ENCODE peak calls at places on chromosomes 16 and 17, in eight cellular contexts. X is heart right ventricle, F is uterus, G is thoracic aorta, D is heart left ventricle, E is pancreas, C is A549, P is Caco-2. B is an unnamed sample.
A peak's percentile ranks its signal among the peaks of the same experiment; 100 is the strongest.

GRCh38 chr16:86946981-86947380 is 368.6 kb downstream of the FOXL1 start:
- DNase-seq in P (no peak), F (no peak), C (no peak), G (no peak), X (no peak), E (no peak), D (no peak), B (no peak)

GRCh38 chr17:29089601-29090044 is 46.7 kb downstream of the PIPOX start:
- DNase-seq in G (no peak), D (no peak), F (no peak), X (no peak), C (no peak), E (peak; percentile 65), P (no peak), B (no peak)

GRCh38 chr16:10280262-10281170 is 98.3 kb upstream of the GRIN2A start:
- DNase-seq in X (no peak), F (no peak), P (no peak), G (no peak), E (no peak), C (no peak), D (no peak), B (no peak)

GRCh38 chr17:81057079-81057730 is 22.3 kb downstream of the BAIAP2 start:
- DNase-seq in D (no peak), G (no peak), X (peak; percentile 48), F (peak; percentile 75), E (no peak), C (peak; percentile 31), P (peak; percentile 81), B (peak; percentile 87)

GRCh38 chr17:2755941-2756724 is 6.7 kb upstream of the CCDC92B start:
- DNase-seq in X (no peak), E (peak; percentile 70), C (no peak), D (peak; percentile 55), G (no peak), P (peak; percentile 55), F (no peak), B (no peak)

GRCh38 chr16:31479752-31480151 is 3.2 kb upstream of the SLC5A2 start:
- DNase-seq in D (no peak), C (no peak), F (no peak), P (no peak), E (no peak), X (no peak), G (no peak), B (no peak)

GRCh38 chr16:24858219-24859041 is 12.7 kb downstream of the SLC5A11 start:
- DNase-seq in D (peak; percentile 68), X (peak; percentile 41), G (no peak), C (peak; percentile 68), P (peak; percentile 70), F (no peak), E (peak; percentile 61), B (peak; percentile 52)

GRCh38 chr17:29568331-29569244 is at the start of gene TP53I13:
- DNase-seq in P (peak; percentile 92), C (peak; percentile 90), E (peak; percentile 95), F (peak; percentile 87), G (no peak), X (peak; percentile 89), D (peak; percentile 94), B (peak; percentile 92)

GRCh38 chr17:78358538-78359215 is 1.2 kb downstream of the SOCS3 start:
- DNase-seq in F (no peak), G (no peak), E (no peak), P (no peak), C (peak; percentile 82), X (peak; percentile 34), D (no peak), B (peak; percentile 60)

GRCh38 chr17:31310260-31310659 is 3.6 kb downstream of the EVI2B start:
- DNase-seq in E (no peak), G (no peak), D (no peak), X (no peak), C (no peak), P (no peak), F (no peak), B (no peak)

GRCh38 chr17:77392376-77393273 is 251.9 kb downstream of the SEC14L1 start:
- DNase-seq in G (no peak), E (peak; percentile 85), X (peak; percentile 67), C (peak; percentile 89), D (no peak), P (peak; percentile 95), F (peak; percentile 51), B (no peak)

GRCh38 chr16:74740795-74741304 is 33.8 kb downstream of the FA2H start:
- DNase-seq in D (no peak), X (peak; percentile 28), G (no peak), E (peak; percentile 93), P (no peak), F (no peak), C (peak; percentile 96), B (no peak)

GRCh38 chr17:75227729-75228128 is 22.2 kb downstream of the NUP85 start:
- DNase-seq in P (no peak), F (no peak), D (no peak), C (no peak), X (no peak), E (no peak), G (no peak), B (no peak)

GRCh38 chr17:42276359-42276608 is at the start of gene STAT5B:
- DNase-seq in P (no peak), F (peak; percentile 54), D (peak; percentile 89), X (peak; percentile 82), E (peak; percentile 88), C (peak; percentile 58), G (no peak), B (peak; percentile 84)

GRCh38 chr17:10120113-10120485 is 78.3 kb downstream of the GAS7 start:
- DNase-seq in G (no peak), C (no peak), E (no peak), F (no peak), P (no peak), D (no peak), X (no peak), B (no peak)

DNA sequence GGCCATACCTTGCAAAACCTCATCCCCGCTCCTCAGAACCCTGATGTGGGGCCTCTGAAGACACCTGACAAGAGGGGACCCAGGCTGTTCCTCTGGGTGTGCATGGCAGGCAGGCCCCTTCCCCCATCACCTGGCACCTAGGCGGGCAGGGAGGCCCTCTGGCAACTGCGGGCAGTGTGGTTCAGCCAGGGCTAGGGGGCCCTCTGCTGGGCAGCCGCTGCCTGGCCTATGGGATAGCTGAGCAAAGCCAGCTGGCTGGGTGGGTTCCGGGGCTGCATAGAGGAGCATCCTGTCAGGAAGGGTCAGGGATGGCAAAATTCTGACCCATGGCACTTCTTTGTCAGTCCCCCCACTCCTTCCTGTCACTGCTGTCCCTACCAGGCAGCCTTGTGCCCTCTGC is 228.7 kb upstream of the ASIC2 start:
- DNase-seq in X (no peak), G (no peak), F (no peak), D (no peak), E (no peak), P (no peak), C (no peak), B (no peak)
- TF ChIP-seq CTCF in X (peak; percentile 35), G (no peak), F (no peak), D (peak; percentile 29), E (no peak), P (peak; percentile 56), C (peak; percentile 38), B (peak; percentile 42)

DNA sequence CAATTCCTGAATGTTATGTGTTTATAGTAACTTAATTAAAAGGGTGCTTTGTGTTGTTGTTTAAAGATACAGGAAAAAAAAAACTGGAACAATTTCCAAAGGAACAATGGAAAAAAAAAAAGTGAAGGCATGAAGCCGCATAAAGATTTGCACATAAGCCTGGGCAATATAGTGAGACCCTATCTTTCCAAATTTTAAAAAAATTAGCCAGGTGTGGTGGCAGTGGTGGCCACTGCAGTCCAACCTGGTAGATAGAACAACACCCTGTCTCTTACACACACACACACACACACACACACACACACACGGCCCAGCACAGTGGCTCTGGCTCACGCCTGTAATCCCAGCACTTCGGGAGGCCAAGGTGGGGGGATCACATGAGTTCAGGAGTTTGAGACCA is 21.9 kb downstream of the GJC1 start:
- DNase-seq in E (no peak), G (no peak), X (no peak), F (no peak), D (no peak), C (no peak), P (no peak), B (no peak)
- H3K4me3 ChIP-seq in E (no peak overlapping the region), G (no peak overlapping the region), X (no peak overlapping the region), F (no peak overlapping the region), D (no peak overlapping the region), C (no peak overlapping the region), P (no peak overlapping the region), B (no peak overlapping the region)

DNA sequence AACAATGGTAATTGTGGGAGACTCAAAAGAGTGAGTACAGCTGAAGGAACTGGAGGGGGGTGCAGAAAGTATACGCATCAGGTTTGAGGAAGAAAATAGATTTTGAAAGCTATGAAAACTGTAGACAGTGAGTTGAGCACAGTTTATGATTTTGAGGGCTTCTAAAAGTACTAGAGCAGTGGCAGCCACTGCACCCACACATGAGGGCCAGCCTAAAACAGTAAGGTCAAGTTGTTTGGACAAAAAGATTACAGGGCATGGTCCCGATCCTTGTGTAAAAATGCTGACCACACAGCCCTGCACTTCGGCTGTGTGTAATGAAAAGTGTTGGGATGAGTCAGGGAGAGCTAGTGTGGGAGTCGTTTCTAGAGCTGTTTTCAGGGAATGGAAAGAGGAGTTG is 2282.1 kb downstream of the TP53TG3F start:
- DNase-seq in E (no peak), P (no peak), F (no peak), C (no peak), D (no peak), X (no peak), G (no peak), B (no peak)
- H3K9me3 ChIP-seq in E (no peaks in the 10 kb centered on the region), P (no peaks in the 10 kb centered on the region), F (no peaks in the 10 kb centered on the region), C (no peaks in the 10 kb centered on the region), D (peaks cover 6% of the 10 kb centered on the region), X (no peaks in the 10 kb centered on the region), G (no peaks in the 10 kb centered on the region), B (no peaks in the 10 kb centered on the region)

GRCh38 chr16:67928147-67928546 is 3.5 kb downstream of the CTRL start:
- DNase-seq in P (no peak), G (no peak), D (no peak), C (no peak), E (peak; percentile 85), X (no peak), F (no peak), B (no peak)

GRCh38 chr16:67928561-67929364 is 2.9 kb downstream of the CTRL start:
- DNase-seq in D (peak; percentile 86), E (peak; percentile 92), C (peak; percentile 66), F (peak; percentile 59), G (no peak), X (peak; percentile 78), P (peak; percentile 85), B (peak; percentile 76)

GRCh38 chr16:67927131-67927941 is 4.3 kb downstream of the CTRL start:
- DNase-seq in E (peak; percentile 89), C (no peak), F (no peak), G (no peak), D (no peak), X (no peak), P (no peak), B (no peak)

GRCh38 chr16:67924140-67924906 is 7.3 kb downstream of the CTRL start:
- DNase-seq in D (no peak), X (no peak), E (peak; percentile 81), G (no peak), C (no peak), P (no peak), F (no peak), B (no peak)

DNA sequence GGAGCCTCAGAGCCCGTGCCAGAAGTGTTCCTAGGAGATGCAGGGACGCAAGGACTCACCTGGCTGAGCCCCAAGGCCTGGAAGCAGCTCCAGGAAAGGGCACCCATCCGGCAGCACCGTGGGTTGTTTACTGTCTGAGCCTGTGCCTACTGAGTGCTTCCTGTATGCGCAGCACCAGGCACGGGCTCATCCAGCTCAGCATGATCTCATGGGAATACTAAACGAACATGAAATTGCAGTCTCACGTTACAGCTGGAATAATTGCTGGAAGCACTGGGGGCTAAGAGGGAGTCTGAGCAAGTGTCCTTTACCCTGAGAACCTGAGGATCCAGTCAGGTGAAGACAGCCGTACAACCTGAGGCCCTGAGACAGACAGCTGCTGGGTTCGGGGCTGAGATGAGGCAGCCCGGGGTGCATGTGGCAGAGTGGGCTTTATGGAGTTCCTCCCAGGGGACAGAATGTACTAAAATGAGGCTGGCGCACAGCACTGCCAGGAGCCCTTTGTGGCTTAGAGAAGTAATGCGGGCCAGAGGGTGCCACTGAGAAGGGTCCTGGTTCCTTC is 5.4 kb downstream of the CTRL start:
- DNase-seq in E (peak; percentile 94), P (no peak), D (no peak), X (no peak), C (no peak), G (no peak), F (no peak), B (peak; percentile 58)
- TF ChIP-seq CTCF in E (no peak), P (no peak), D (no peak), X (no peak), C (no peak), G (peak; percentile 40), F (no peak), B (no peak)

B was measured in lower lobe of right lung.